ENCODE peak calls at places on chromosomes 7 and 10, in six cellular contexts. O is mucosa of descending colon, L is mammary epithelial cell, Y is lower lobe of right lung, T is PC-3, R is astrocyte of the spinal cord. D is an unnamed sample.

GRCh38 chr7:21352540-21353387 is 75.1 kb upstream of the SP4 start:
- DNase-seq in O (no peak), L (no peak), T (no peak), Y (no peak), R (no peak), D (no peak)

GRCh38 chr7:16814987-16815386 is 10.2 kb upstream of the AGR2 start:
- DNase-seq in L (no peak), Y (no peak), O (peak; percentile 58), T (no peak), R (no peak), D (no peak)

GRCh38 chr10:95573953-95574604 is 12.9 kb upstream of the SORBS1 start:
- DNase-seq in R (no peak), Y (no peak), O (no peak), L (no peak), T (no peak), D (no peak)

GRCh38 chr7:93890464-93891068 is at the start of gene TFPI2:
- DNase-seq in T (peak; percentile 87), R (peak; percentile 57), Y (peak; percentile 42), L (peak; percentile 93), O (peak; percentile 21), D (peak; percentile 84)

GRCh38 chr10:42981358-42982236 is 95.3 kb upstream of the RET start:
- DNase-seq in R (no peak), O (no peak), T (no peak), Y (peak; percentile 43), L (no peak), D (peak; percentile 73)

GRCh38 chr7:81333536-81333935 is 414.7 kb upstream of the SEMA3C start:
- DNase-seq in R (no peak), L (no peak), T (no peak), O (no peak), Y (no peak), D (no peak)

GRCh38 chr7:78905449-78905848 is 548.0 kb downstream of the MAGI2 start:
- DNase-seq in T (no peak), R (no peak), L (no peak), Y (no peak), O (no peak), D (no peak)

GRCh38 chr7:140497241-140497769 is 18.0 kb upstream of the MKRN1 start:
- DNase-seq in R (no peak), Y (no peak), T (no peak), L (no peak), O (no peak), D (no peak)

GRCh38 chr10:69088801-69089501 is 1.0 kb downstream of the SRGN start:
- DNase-seq in R (peak; percentile 53), T (peak; percentile 98), O (no peak), Y (no peak), L (no peak), D (no peak)

GRCh38 chr7:75969704-75970498 is 24.5 kb downstream of the TMEM120A start:
- DNase-seq in T (no peak), O (no peak), Y (no peak), R (no peak), L (no peak), D (no peak)

GRCh38 chr7:3754488-3755365 is 453.7 kb downstream of the SDK1 start:
- DNase-seq in R (peak; percentile 87), T (peak; percentile 25), O (no peak), Y (no peak), L (no peak), D (no peak)

GRCh38 chr10:11401314-11402222 is 209.9 kb downstream of the USP6NL start:
- DNase-seq in L (no peak), Y (no peak), T (no peak), R (no peak), O (no peak), D (peak; percentile 66)

GRCh38 chr7:88539518-88539917 is 220.0 kb upstream of the ZNF804B start:
- DNase-seq in T (no peak), Y (no peak), L (no peak), R (no peak), O (no peak), D (no peak)

GRCh38 chr7:16670021-16670420 is 24.0 kb downstream of the BZW2 start:
- DNase-seq in O (no peak), T (no peak), L (no peak), Y (no peak), R (peak; percentile 49), D (peak; percentile 66)

GRCh38 chr10:46014683-46015405 is 15.6 kb downstream of the NCOA4 start:
- DNase-seq in L (no peak), R (peak; percentile 41), Y (no peak), O (no peak), T (no peak), D (peak; percentile 29)

GRCh38 chr7:69429817-69430501 is 168.3 kb upstream of the AUTS2 start:
- DNase-seq in R (peak; percentile 56), Y (peak; percentile 51), T (no peak), L (no peak), O (peak; percentile 41), D (peak; percentile 65)

GRCh38 chr10:4429538-4429937 is 396.5 kb upstream of the AKR1E2 start:
- DNase-seq in Y (no peak), T (no peak), L (no peak), O (no peak), R (no peak), D (no peak)

GRCh38 chr10:67668448-67668847 is 27.5 kb downstream of the CTNNA3 start:
- DNase-seq in L (peak; percentile 20), Y (no peak), T (peak; percentile 35), O (no peak), R (no peak), D (no peak)

GRCh38 chr7:300546-301290 is 10.7 kb downstream of the FOXL3 start:
- DNase-seq in O (peak; percentile 16), Y (no peak), R (no peak), L (no peak), T (no peak), D (peak; percentile 58)

GRCh38 chr10:124267231-124267885 is 151.4 kb downstream of the OAT start:
- DNase-seq in L (no peak), Y (peak; percentile 47), O (no peak), R (no peak), T (no peak), D (peak; percentile 91)

GRCh38 chr7:51219261-51219988 is 97.2 kb downstream of the COBL start:
- DNase-seq in L (no peak), O (no peak), T (no peak), R (no peak), Y (no peak), D (no peak)
- H3K4me3 ChIP-seq in L (no peak overlapping the region), O (no peak overlapping the region), T (no peak overlapping the region), R (no peak overlapping the region), Y (no peak overlapping the region), D (no peak overlapping the region)

GRCh38 chr10:52314007-52314821 is at the start of gene DKK1:
- DNase-seq in Y (peak; percentile 62), T (peak; percentile 100), O (peak; percentile 82), L (peak; percentile 87), R (peak; percentile 82), D (peak; percentile 90)
- H3K4me3 ChIP-seq in Y (peak within 1 kb of the TSS; percentile 61), T (peak within 1 kb of the TSS; percentile 76), O (no peak within 1 kb of the TSS), L (peak within 1 kb of the TSS; percentile 90), R (peak within 1 kb of the TSS; percentile 79), D (peak within 1 kb of the TSS; percentile 96)

GRCh38 chr7:156176039-156176438 is 363.8 kb upstream of the SHH start:
- DNase-seq in R (no peak), Y (no peak), T (no peak), L (no peak), O (no peak), D (no peak)

GRCh38 chr7:156177396-156178055 is 365.3 kb upstream of the SHH start:
- DNase-seq in O (no peak), L (no peak), T (no peak), R (no peak), Y (no peak), D (no peak)

GRCh38 chr7:156178857-156179256 is 366.6 kb upstream of the SHH start:
- DNase-seq in L (no peak), T (no peak), Y (no peak), O (no peak), R (no peak), D (no peak)

GRCh38 chr7:156179872-156180390 is 367.7 kb upstream of the SHH start:
- DNase-seq in Y (no peak), T (no peak), R (no peak), L (no peak), O (no peak), D (no peak)

DNA sequence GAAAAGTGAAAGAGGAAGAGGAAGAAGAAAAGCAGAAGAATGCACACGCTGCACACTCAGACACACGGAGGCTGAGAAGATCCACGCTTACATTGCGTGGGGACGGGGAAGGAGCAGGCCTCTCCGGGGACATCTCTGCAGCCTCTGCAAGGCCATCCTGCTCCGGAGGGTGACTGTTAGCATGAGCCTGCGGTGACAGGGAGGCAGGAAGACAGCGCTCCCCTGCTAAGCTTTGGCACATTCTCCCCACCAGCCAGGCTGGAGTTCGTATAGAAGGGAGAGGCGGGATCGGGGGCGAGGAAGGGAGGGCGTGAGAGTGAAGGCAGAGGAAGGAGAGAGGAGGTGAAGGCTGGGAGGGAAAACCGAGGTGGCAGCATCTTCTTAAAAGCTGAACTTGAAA is 366.0 kb upstream of the SHH start:
- DNase-seq in O (no peak), L (no peak), Y (no peak), R (no peak), T (no peak), D (no peak)
- H3K4me3 ChIP-seq in O (no peak overlapping the region), L (no peak overlapping the region), Y (no peak overlapping the region), R (no peak overlapping the region), T (no peak overlapping the region), D (no peak overlapping the region)

GRCh38 chr7:1669954-1670893 is at the start of gene ELFN1:
- DNase-seq in Y (peak; percentile 24), R (no peak), T (no peak), O (peak; percentile 17), L (no peak), D (peak; percentile 96)
- H3K4me3 ChIP-seq in Y (peak within 1 kb of the TSS; percentile 23), R (peak within 1 kb of the TSS; percentile 5), T (no peak within 1 kb of the TSS), O (no peak within 1 kb of the TSS), L (no peak within 1 kb of the TSS), D (peak within 1 kb of the TSS; percentile 50)

DNA sequence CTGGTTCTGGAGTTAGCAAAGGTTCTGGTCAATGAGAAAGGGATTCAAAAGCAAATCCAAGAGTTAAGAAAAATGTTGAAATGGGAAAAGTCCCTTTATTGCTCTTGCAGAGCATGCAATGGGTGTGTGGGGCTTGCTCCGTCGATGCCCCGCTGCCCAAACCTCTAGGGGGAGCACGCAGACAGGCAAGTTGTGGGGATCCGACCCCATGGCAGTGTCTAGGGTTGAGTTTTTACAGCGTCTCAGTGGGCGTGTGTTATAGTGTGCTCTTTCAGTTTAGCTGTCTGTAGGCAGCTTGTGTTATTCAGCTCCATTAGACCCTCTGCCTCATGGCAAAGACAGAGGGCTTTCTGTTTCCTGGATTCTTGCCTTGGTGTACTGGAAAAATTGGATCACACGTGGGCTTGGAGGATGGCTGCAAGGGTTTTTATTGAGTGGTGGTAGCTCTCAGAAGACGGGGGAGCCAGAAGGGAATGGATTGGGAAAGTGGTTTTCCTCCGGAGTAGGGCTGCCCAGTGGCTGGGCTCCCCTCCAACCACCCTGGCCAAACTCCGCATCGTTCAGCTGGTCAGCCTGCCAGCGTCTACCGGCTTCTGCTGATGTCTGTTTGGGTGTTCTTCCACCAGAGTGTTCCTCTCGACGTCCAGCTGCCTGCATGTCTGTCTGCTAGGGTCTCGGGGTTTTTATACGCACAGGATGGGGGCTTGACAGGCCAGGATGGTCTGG is 102.3 kb upstream of the PLXDC2 start:
- DNase-seq in L (no peak), Y (no peak), T (no peak), R (no peak), O (no peak), D (no peak)
- H3K4me3 ChIP-seq in L (no peak overlapping the region), Y (no peak overlapping the region), T (no peak overlapping the region), R (no peak overlapping the region), O (no peak overlapping the region), D (peak overlapping the region; percentile 55)